ENCODE peak calls at places on chromosomes 4 and X, in five cellular contexts. U, V, F, R and H are unnamed samples.

GRCh38 chrX:47047989-47048388 is 30.3 kb upstream of the RGN start:
- DNase-seq in R (no peak), F (no peak), U (no peak), V (peak), H (no peak)

GRCh38 chrX:136146614-136147319 is 566 bp upstream of the FHL1 start:
- DNase-seq in F (no peak), V (no peak), U (no peak), R (peak), H (peak)

GRCh38 chr4:124432500-124432899 is 280.0 kb downstream of the ANKRD50 start:
- DNase-seq in U (no peak), F (no peak), R (no peak), V (peak), H (no peak)

GRCh38 chr4:73257995-73258667 is 467 bp downstream of the ANKRD17 start:
- DNase-seq in U (peak), V (peak), R (peak), F (no peak), H (peak)

GRCh38 chr4:85783483-85783882 is 308.5 kb downstream of the ARHGAP24 start:
- DNase-seq in R (no peak), F (no peak), U (no peak), V (peak), H (no peak)

GRCh38 chrX:69616520-69617203 is 749 bp downstream of the EDA start:
- DNase-seq in V (no peak), U (no peak), R (peak), F (no peak), H (peak)

GRCh38 chrX:150570512-150570911 is 2.1 kb downstream of the MTM1 start:
- DNase-seq in V (no peak), F (no peak), U (no peak), R (no peak), H (no peak)

GRCh38 chrX:24536551-24536950 is 71.5 kb downstream of the PDK3 start:
- DNase-seq in V (no peak), U (no peak), F (no peak), R (no peak), H (no peak)